ENCODE peak calls at places on chromosomes 6 and 20, in ten cellular contexts. C is upper lobe of left lung, R is fibroblast of mammary gland, V is IMR-90, X is cardiac muscle cell, T is testis, O is heart left ventricle, U is mammary epithelial cell, I is fibroblast of lung, P is prostate gland. N is an unnamed sample.

GRCh38 chr6:134035823-134036296 is 16.6 kb downstream of the SLC2A12 start:
- DNase-seq in C (no peak), R (peak; percentile 40), V (peak; percentile 64), X (no peak), T (no peak), O (no peak), U (peak; percentile 98), I (peak; percentile 59), P (peak; percentile 46), N (no peak)

GRCh38 chr6:15551798-15552197 is 111.0 kb downstream of the DTNBP1 start:
- DNase-seq in C (peak; percentile 26), R (no peak), V (peak; percentile 13), X (peak; percentile 10), T (no peak), O (peak; percentile 28), U (no peak), I (no peak), P (no peak), N (no peak)

GRCh38 chr6:15132854-15133670 is 112.8 kb upstream of the JARID2 start:
- DNase-seq in C (peak; percentile 28), R (peak; percentile 98), V (peak; percentile 90), X (no peak), T (no peak), O (no peak), U (peak; percentile 99), I (peak; percentile 48), P (no peak), N (no peak)

GRCh38 chr6:136873733-136874132 is 48.4 kb upstream of the SLC35D3 start:
- DNase-seq in C (no peak), R (peak; percentile 19), V (no peak), X (no peak), T (no peak), O (no peak), U (no peak), I (peak; percentile 49), P (no peak), N (no peak)

GRCh38 chr6:127031511-127031910 is 87.0 kb upstream of the RSPO3 start:
- DNase-seq in C (no peak), R (peak; percentile 23), V (no peak), X (no peak), T (no peak), O (no peak), U (no peak), I (peak; percentile 41), P (no peak), N (no peak)

GRCh38 chr20:58965270-58966064 is 15.6 kb upstream of the NELFCD start:
- DNase-seq in C (no peak), R (no peak), V (no peak), X (no peak), T (no peak), O (no peak), U (no peak), I (no peak), P (no peak), N (no peak)

GRCh38 chr6:119110601-119111548 is 32.4 kb upstream of the FAM184A start:
- DNase-seq in C (peak; percentile 35), R (peak; percentile 66), V (peak; percentile 56), X (peak; percentile 62), T (peak; percentile 53), O (no peak), U (peak; percentile 41), I (peak; percentile 69), P (peak; percentile 38), N (no peak)

GRCh38 chr20:22861990-22862389 is 173.1 kb upstream of the SSTR4 start:
- DNase-seq in C (peak; percentile 44), R (no peak), V (no peak), X (no peak), T (no peak), O (peak; percentile 68), U (no peak), I (no peak), P (no peak), N (no peak)

GRCh38 chr6:32462609-32463008 is 22.9 kb downstream of the HLA-DRA start:
- DNase-seq in C (no peak), R (peak; percentile 7), V (no peak), X (peak; percentile 59), T (no peak), O (no peak), U (peak; percentile 5), I (no peak), P (no peak), N (no peak)

GRCh38 chr6:10411131-10411914 is 3.6 kb downstream of the TFAP2A start:
- DNase-seq in C (no peak), R (no peak), V (no peak), X (no peak), T (no peak), O (no peak), U (peak; percentile 32), I (no peak), P (no peak), N (no peak)
- H3K4me3 ChIP-seq in C (peak overlapping the region; percentile 58), R (peak overlapping the region; percentile 47), V (peak overlapping the region; percentile 67), X (peak overlapping the region; percentile 27), T (peak overlapping the region; percentile 42), O (peak overlapping the region; percentile 55), U (peak overlapping the region; percentile 74), I (peak overlapping the region; percentile 72), P (peak overlapping the region; percentile 81), N (peak overlapping the region; percentile 75)

GRCh38 chr6:29725981-29726380 is 2.7 kb downstream of the HLA-F start:
- DNase-seq in C (no peak), R (no peak), V (no peak), X (no peak), T (no peak), O (no peak), U (no peak), I (no peak), P (no peak), N (no peak)

GRCh38 chr6:29722773-29723665 is at the start of gene HLA-F:
- DNase-seq in C (peak; percentile 94), R (peak; percentile 76), V (peak; percentile 30), X (peak; percentile 81), T (peak; percentile 91), O (peak; percentile 89), U (peak; percentile 96), I (peak; percentile 59), P (peak; percentile 89), N (peak; percentile 53)

GRCh38 chr6:29724937-29725869 is 2.0 kb downstream of the HLA-F start:
- DNase-seq in C (no peak), R (no peak), V (no peak), X (no peak), T (no peak), O (no peak), U (no peak), I (no peak), P (no peak), N (no peak)

GRCh38 chr6:29723666-29724588 is 693 bp downstream of the HLA-F start:
- DNase-seq in C (peak; percentile 57), R (no peak), V (no peak), X (peak; percentile 19), T (peak; percentile 40), O (peak; percentile 70), U (no peak), I (no peak), P (peak; percentile 32), N (no peak)

GRCh38 chr6:29720863-29721262 is 2.4 kb upstream of the HLA-F start:
- DNase-seq in C (no peak), R (no peak), V (no peak), X (no peak), T (no peak), O (no peak), U (no peak), I (no peak), P (no peak), N (no peak)
- TF ChIP-seq CTCF in C (no peak), R (no peak), V (no peak), X (no peak), T (no peak), O (no peak), U (no peak), I (no peak), P (no peak), N (peak; percentile 8)

GRCh38 chr6:41427642-41428401 is 92.4 kb downstream of the NCR2 start:
- DNase-seq in C (peak; percentile 46), R (no peak), V (no peak), X (peak; percentile 68), T (peak; percentile 40), O (peak; percentile 63), U (peak; percentile 32), I (no peak), P (peak; percentile 61), N (peak; percentile 31)

GRCh38 chr6:41429506-41430504 is 94.4 kb downstream of the NCR2 start:
- DNase-seq in C (no peak), R (no peak), V (no peak), X (no peak), T (no peak), O (no peak), U (no peak), I (no peak), P (no peak), N (no peak)

GRCh38 chr6:41428995-41429417 is 93.6 kb downstream of the NCR2 start:
- DNase-seq in C (no peak), R (peak; percentile 63), V (peak; percentile 18), X (no peak), T (peak; percentile 65), O (peak; percentile 55), U (peak; percentile 41), I (peak; percentile 16), P (no peak), N (no peak)

GRCh38 chr6:41426888-41427641 is 91.7 kb downstream of the NCR2 start:
- DNase-seq in C (no peak), R (no peak), V (no peak), X (no peak), T (no peak), O (no peak), U (no peak), I (no peak), P (no peak), N (no peak)

DNA sequence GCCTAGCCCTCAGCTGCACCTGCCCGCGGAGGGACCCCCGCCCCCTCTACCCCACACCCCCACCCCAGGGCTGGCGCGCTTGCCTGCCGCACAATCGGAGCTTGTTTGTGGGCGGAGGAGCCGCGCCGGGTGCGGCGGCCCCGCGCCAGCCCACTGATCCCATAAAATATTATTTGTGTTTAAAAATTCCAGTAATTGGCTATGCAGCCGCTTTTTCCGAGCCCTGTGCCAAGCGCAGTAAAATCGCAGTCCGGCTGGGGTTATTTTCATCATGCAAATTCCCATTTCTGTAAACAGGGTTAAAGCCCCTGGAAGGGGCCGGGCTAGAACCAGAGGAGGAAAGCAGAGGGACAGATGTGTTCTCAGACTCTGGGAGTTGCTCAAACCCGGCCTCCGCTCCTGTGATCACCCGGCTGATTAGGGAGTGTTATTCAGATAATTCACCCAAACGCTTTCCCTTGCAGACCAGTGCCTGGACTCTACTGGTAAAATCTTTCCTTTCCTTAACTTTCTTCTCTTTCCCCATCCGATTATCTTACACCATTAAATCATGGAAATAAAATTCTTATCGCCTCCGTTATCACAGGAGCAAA is 93.1 kb downstream of the NCR2 start:
- DNase-seq in C (no peak), R (no peak), V (no peak), X (no peak), T (peak; percentile 42), O (peak; percentile 29), U (no peak), I (no peak), P (peak; percentile 44), N (peak; percentile 17)
- H3K4me3 ChIP-seq in C (peak overlapping the region; percentile 47), R (no peak overlapping the region), V (no peak overlapping the region), X (peak overlapping the region; percentile 33), T (peak overlapping the region; percentile 53), O (peak overlapping the region; percentile 52), U (peak overlapping the region; percentile 33), I (no peak overlapping the region), P (peak overlapping the region; percentile 43), N (no peak overlapping the region)

DNA sequence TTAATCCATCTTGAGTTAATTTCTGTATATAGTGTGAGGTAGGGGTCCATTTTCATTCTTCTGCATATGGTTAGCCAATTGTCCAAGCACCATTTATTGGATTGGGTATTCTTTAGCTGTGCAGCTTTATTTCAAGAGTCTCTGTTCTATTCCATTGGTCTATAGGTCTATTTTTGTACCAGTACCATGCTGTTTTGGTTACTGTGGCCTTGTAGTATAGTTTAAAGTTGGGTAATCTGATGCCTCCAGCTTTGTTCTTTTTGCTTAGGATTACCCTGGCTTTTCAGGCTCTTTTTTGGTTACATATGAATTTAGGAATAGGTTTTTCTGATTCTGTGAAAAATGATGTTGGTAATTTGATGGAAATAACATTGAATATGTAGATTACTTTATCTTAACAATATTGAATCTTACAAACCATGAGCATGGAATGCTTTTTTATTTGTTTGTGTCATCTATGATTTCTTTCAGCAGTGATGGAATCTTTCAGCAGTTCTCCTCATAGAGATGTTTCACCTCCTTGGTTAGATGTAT is 47.0 kb downstream of the TNFAIP3 start:
- DNase-seq in C (no peak), R (no peak), V (no peak), X (no peak), T (no peak), O (no peak), U (no peak), I (no peak), P (no peak), N (no peak)
- TF ChIP-seq CTCF in C (no peak), R (no peak), V (no peak), X (no peak), T (no peak), O (no peak), U (no peak), I (no peak), P (no peak), N (no peak)

N was measured in LNCaP clone FGC.